ENCODE peak calls at places on chromosomes 16 and 17, in eight cellular contexts. I, X, Q, R, O, C, P and E are unnamed samples.

GRCh38 chr17:35152741-35153140 is 5.1 kb downstream of the UNC45B start:
- DNase-seq in O (no peak), R (no peak), C (no peak), I (no peak), Q (no peak), P (no peak), X (no peak), E (no peak)

GRCh38 chr16:51557670-51558069 is 406.6 kb upstream of the SALL1 start:
- DNase-seq in C (no peak), P (no peak), O (no peak), Q (no peak), R (no peak), I (no peak), X (no peak), E (no peak)

GRCh38 chr16:87288753-87289362 is 28.3 kb downstream of the C16orf95 start:
- DNase-seq in I (no peak), O (no peak), R (no peak), C (peak), P (peak), X (no peak), Q (no peak), E (no peak)

GRCh38 chr16:9647981-9648701 is 534.1 kb downstream of the GRIN2A start:
- DNase-seq in O (peak), X (no peak), P (no peak), Q (peak), I (no peak), C (peak), R (no peak), E (peak)

GRCh38 chr17:50923611-50924010 is 57.5 kb upstream of the TOB1 start:
- DNase-seq in Q (no peak), X (no peak), P (no peak), R (no peak), O (no peak), I (no peak), C (no peak), E (no peak)

GRCh38 chr16:68737046-68737729 is at the start of gene CDH1:
- DNase-seq in Q (no peak), O (no peak), I (no peak), C (no peak), P (no peak), R (peak), X (peak), E (no peak)

GRCh38 chr17:62627904-62628603 is 584 bp downstream of the MRC2 start:
- DNase-seq in O (no peak), R (no peak), I (no peak), P (no peak), C (peak), X (peak), Q (no peak), E (no peak)

GRCh38 chr16:68077866-68078725 is 7.1 kb upstream of the NFATC3 start:
- DNase-seq in I (no peak), Q (no peak), X (no peak), C (no peak), O (no peak), R (no peak), P (no peak), E (no peak)

GRCh38 chr17:44137891-44138709 is 3.6 kb upstream of the HROB start:
- DNase-seq in X (peak), P (peak), O (no peak), I (peak), Q (peak), C (peak), R (peak), E (no peak)

GRCh38 chr16:87723224-87723619 is 42.6 kb downstream of the KLHDC4 start:
- DNase-seq in O (peak), X (no peak), I (no peak), P (peak), C (peak), Q (peak), R (no peak), E (peak)

GRCh38 chr16:25110392-25110947 is 1.1 kb upstream of the LCMT1 start:
- DNase-seq in I (no peak), X (no peak), C (no peak), Q (no peak), P (no peak), O (peak), R (no peak), E (no peak)

GRCh38 chr17:3968886-3969524 is 4.8 kb upstream of the ATP2A3 start:
- DNase-seq in P (no peak), Q (no peak), I (no peak), X (no peak), R (no peak), C (no peak), O (no peak), E (no peak)

GRCh38 chr17:2937331-2938003 is 125.9 kb downstream of the OR1D5 start:
- DNase-seq in P (no peak), R (no peak), C (no peak), O (no peak), I (no peak), Q (no peak), X (no peak), E (no peak)

GRCh38 chr16:16045879-16046278 is 96.5 kb downstream of the ABCC1 start:
- DNase-seq in R (no peak), P (no peak), I (no peak), C (no peak), O (peak), X (no peak), Q (no peak), E (no peak)

GRCh38 chr16:81541314-81541713 is 96.7 kb downstream of the CMIP start:
- DNase-seq in I (no peak), P (no peak), Q (no peak), O (no peak), X (no peak), C (no peak), R (no peak), E (no peak)

GRCh38 chr16:84031556-84031955 is 11.0 kb downstream of the SLC38A8 start:
- DNase-seq in O (no peak), I (no peak), X (no peak), Q (no peak), C (no peak), R (no peak), P (no peak), E (no peak)

GRCh38 chr17:1001640-1002411 is 4.9 kb downstream of the TIMM22 start:
- DNase-seq in X (no peak), O (no peak), Q (peak), I (no peak), R (no peak), C (peak), P (no peak), E (no peak)

GRCh38 chr17:44376124-44376523 is 12.5 kb upstream of the FAM171A2 start:
- DNase-seq in C (no peak), Q (no peak), I (no peak), R (no peak), P (no peak), O (peak), X (peak), E (no peak)

GRCh38 chr17:19513897-19514488 is 19.7 kb upstream of the SLC47A1 start:
- DNase-seq in Q (peak), R (peak), I (peak), O (peak), C (peak), P (no peak), X (peak), E (no peak)

GRCh38 chr17:40442392-40443195 is 656 bp upstream of the IGFBP4 start:
- DNase-seq in I (no peak), O (no peak), X (peak), P (no peak), R (no peak), C (no peak), Q (peak), E (no peak)

GRCh38 chr17:74227271-74227670 is 13.9 kb downstream of the TTYH2 start:
- DNase-seq in P (no peak), C (no peak), X (no peak), O (no peak), Q (no peak), I (no peak), R (no peak), E (no peak)

GRCh38 chr17:17888821-17889220 is 52.0 kb upstream of the SREBF1 start:
- DNase-seq in Q (no peak), C (no peak), R (no peak), X (no peak), O (no peak), I (no peak), P (no peak), E (no peak)

GRCh38 chr17:73663614-73664013 is 19.4 kb upstream of the SDK2 start:
- DNase-seq in I (no peak), X (no peak), O (no peak), C (no peak), Q (no peak), P (no peak), R (no peak), E (no peak)

GRCh38 chr16:65069766-65070165 is 52.1 kb downstream of the CDH11 start:
- DNase-seq in R (no peak), P (no peak), O (no peak), I (no peak), C (peak), Q (no peak), X (no peak), E (no peak)

GRCh38 chr17:21288581-21289017 is 4.1 kb downstream of the MAP2K3 start:
- DNase-seq in O (peak), Q (no peak), R (peak), P (no peak), X (no peak), I (no peak), C (no peak), E (no peak)

GRCh38 chr16:53664724-53665345 is 38.8 kb downstream of the RPGRIP1L start:
- DNase-seq in I (no peak), Q (no peak), O (no peak), C (peak), X (no peak), P (peak), R (no peak), E (no peak)

GRCh38 chr16:2752850-2753522 is 548 bp downstream of the SRRM2 start:
- DNase-seq in O (peak), I (peak), X (peak), R (peak), P (no peak), C (peak), Q (peak), E (no peak)

GRCh38 chr17:2723505-2723996 is 12.0 kb upstream of the CLUH start:
- DNase-seq in O (no peak), P (no peak), R (no peak), X (no peak), C (no peak), I (no peak), Q (no peak), E (no peak)

GRCh38 chr17:72392056-72393010 is 271.5 kb downstream of the SOX9 start:
- DNase-seq in I (no peak), R (no peak), C (peak), O (peak), P (no peak), Q (peak), X (no peak), E (no peak)

GRCh38 chr16:12459401-12459791 is 344.3 kb downstream of the CPPED1 start:
- DNase-seq in I (peak), P (no peak), C (no peak), O (peak), X (peak), Q (no peak), R (peak), E (no peak)

GRCh38 chr16:78310990-78311561 is 211.6 kb downstream of the WWOX start:
- DNase-seq in R (no peak), Q (no peak), I (no peak), P (no peak), C (peak), O (no peak), X (no peak), E (no peak)

GRCh38 chr17:82740906-82741759 is 5.7 kb downstream of the FN3K start:
- DNase-seq in I (no peak), P (no peak), R (peak), C (no peak), X (no peak), Q (no peak), O (peak), E (no peak)

GRCh38 chr17:82892869-82893565 is 53.2 kb upstream of the ZNF750 start:
- DNase-seq in C (no peak), X (peak), R (peak), I (no peak), O (no peak), P (no peak), Q (no peak), E (no peak)

GRCh38 chr17:44794699-44795413 is 35.2 kb downstream of the GJC1 start:
- DNase-seq in O (no peak), R (no peak), Q (no peak), C (peak), P (peak), X (peak), I (peak), E (no peak)

GRCh38 chr16:4465977-4466779 is 8.2 kb downstream of the NMRAL1 start:
- DNase-seq in P (no peak), X (no peak), O (no peak), Q (no peak), I (no peak), C (no peak), R (no peak), E (no peak)

GRCh38 chr17:64025732-64026294 is 5.4 kb upstream of the ICAM2 start:
- DNase-seq in Q (peak), P (no peak), R (peak), X (peak), C (peak), I (peak), O (peak), E (no peak)

GRCh38 chr17:35117984-35118383 is 1.7 kb downstream of the RAD51D start:
- DNase-seq in C (peak), X (no peak), I (no peak), Q (no peak), P (no peak), O (peak), R (no peak), E (no peak)

GRCh38 chr16:55033225-55034156 is 102.8 kb downstream of the IRX5 start:
- DNase-seq in I (no peak), P (no peak), Q (no peak), X (no peak), O (no peak), R (no peak), C (no peak), E (no peak)
- TF ChIP-seq CTCF in I (no peak), P (no peak), Q (no peak), X (no peak), O (peak), R (no peak), C (no peak), E (no peak)

GRCh38 chr17:46782250-46782953 is 36.1 kb downstream of the WNT3 start:
- DNase-seq in O (peak), Q (no peak), P (no peak), I (no peak), X (no peak), R (peak), C (no peak), E (peak)
- TF ChIP-seq CTCF in O (peak), Q (no peak), P (peak), I (peak), X (no peak), R (peak), C (peak), E (peak)

DNA sequence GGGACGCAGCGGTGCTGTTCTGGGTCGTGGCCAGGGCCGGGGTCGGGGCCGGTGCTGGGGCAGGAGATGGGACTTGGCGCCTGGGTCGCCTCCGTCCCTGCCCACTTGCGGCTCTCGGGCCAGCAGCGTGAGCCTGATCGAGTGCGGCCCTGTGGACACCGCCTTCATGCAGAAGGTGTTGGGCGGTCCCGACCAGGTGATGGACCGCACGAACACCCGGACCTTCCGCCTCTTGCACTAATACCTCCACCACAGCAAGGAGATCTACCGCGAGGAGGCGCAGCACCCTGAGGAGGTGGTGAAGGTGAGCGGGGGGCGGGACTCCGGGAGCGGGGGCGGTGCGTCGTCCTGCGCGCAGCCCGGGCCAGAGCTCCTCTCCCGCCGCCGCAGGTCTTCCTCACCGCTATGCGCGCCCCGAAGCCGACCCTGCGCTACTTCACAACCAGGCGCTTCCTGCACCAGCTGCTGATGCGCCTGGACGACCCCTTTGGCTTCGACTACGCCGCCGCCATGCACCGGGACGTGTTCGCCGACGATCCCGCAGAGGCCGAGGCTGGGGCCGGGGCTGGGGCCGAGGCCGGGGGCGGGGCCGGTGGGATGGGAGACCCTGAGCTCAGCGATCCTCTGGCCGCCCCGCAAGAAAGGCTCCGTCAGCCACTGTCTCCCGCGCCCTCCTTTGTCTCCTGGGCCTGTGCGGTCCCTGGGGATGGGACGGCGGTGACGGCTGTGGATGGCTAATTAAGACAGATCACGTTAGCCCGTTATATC is 4.5 kb upstream of the HSD17B1 start:
- DNase-seq in O (peak), C (no peak), R (peak), P (no peak), I (no peak), Q (no peak), X (peak), E (peak)
- TF ChIP-seq CTCF in O (peak), C (no peak), R (peak), P (peak), I (no peak), Q (peak), X (peak), E (peak)

GRCh38 chr16:31347445-31347844 is 7.5 kb upstream of the ITGAX start:
- DNase-seq in I (peak), X (no peak), P (no peak), R (no peak), Q (no peak), C (no peak), O (no peak), E (no peak)
- TF ChIP-seq CTCF in I (no peak), X (no peak), P (no peak), R (no peak), Q (no peak), C (no peak), O (no peak), E (no peak)

GRCh38 chr17:48597492-48597774 is 3.9 kb upstream of the HOXB5 start:
- DNase-seq in P (no peak), O (no peak), Q (no peak), I (no peak), R (no peak), C (no peak), X (no peak), E (no peak)
- TF ChIP-seq CTCF in P (no peak), O (no peak), Q (no peak), I (no peak), R (no peak), C (no peak), X (no peak), E (no peak)

GRCh38 chr17:65025288-65025687 is 31.3 kb downstream of the GNA13 start:
- DNase-seq in O (no peak), R (no peak), P (no peak), C (no peak), X (no peak), Q (no peak), I (no peak), E (no peak)

GRCh38 chr17:65028537-65028843 is 28.1 kb downstream of the GNA13 start:
- DNase-seq in O (no peak), R (no peak), P (no peak), Q (no peak), I (no peak), C (no peak), X (no peak), E (no peak)

GRCh38 chr17:65029605-65030308 is 26.8 kb downstream of the GNA13 start:
- DNase-seq in O (peak), Q (no peak), I (no peak), X (no peak), P (no peak), R (no peak), C (no peak), E (no peak)

GRCh38 chr17:65030618-65031017 is 25.9 kb downstream of the GNA13 start:
- DNase-seq in P (no peak), I (no peak), O (no peak), Q (no peak), R (no peak), C (no peak), X (no peak), E (no peak)

GRCh38 chr17:65027305-65027704 is 29.2 kb downstream of the GNA13 start:
- DNase-seq in P (no peak), O (no peak), Q (no peak), X (no peak), R (no peak), C (peak), I (no peak), E (no peak)
- TF ChIP-seq CTCF in P (no peak), O (peak), Q (no peak), X (no peak), R (peak), C (peak), I (peak), E (peak)

DNA sequence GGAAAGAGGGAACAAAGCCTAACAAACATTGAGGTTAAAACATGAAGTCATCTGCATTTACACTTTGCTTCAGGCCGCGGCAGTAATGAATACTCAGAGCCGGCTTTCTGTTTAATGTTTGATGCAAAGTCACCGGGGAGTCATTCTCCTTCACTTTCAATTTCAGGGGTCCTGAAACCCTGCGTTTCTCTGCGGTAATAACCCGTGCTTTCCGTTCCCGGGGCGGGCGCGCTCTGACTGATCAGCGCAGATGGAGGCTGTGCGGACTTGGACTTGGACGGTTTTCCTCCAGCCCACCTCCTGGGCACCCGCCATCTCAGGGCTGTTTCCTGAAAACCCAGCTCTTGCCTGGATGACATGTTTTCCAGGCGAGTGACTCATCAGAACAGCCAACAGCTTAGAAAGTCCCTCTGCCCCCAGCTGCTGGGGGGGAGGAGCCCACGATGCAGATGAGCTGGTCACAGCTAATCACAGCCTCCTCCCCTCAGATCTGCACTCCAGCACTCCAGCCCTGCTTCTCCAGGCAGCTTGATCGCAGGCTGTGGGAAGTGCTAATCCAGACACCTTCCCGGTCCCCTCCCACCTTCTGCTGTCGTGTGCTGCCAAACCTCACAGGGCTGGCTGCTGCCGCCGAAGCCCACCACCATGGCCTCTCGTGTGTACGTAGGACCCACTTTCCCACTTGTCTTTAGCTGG is 158.6 kb upstream of the CHMP6 start:
- DNase-seq in O (peak), Q (peak), C (peak), P (peak), X (peak), R (peak), I (peak), E (peak)
- TF ChIP-seq CTCF in O (no peak), Q (no peak), C (no peak), P (no peak), X (no peak), R (no peak), I (no peak), E (no peak)